ENCODE peak calls at places on chromosome X, in ten cellular contexts. D, A, J, N, O, I, K, S, Z and B are unnamed samples.

GRCh38 chrX:50206753-50207152 is 2.2 kb downstream of the CCNB3 start:
- DNase-seq in D (no peak), A (no peak), J (no peak), N (no peak), O (no peak), I (no peak), K (no peak), S (no peak), Z (no peak), B (no peak)

GRCh38 chrX:11952176-11952720 is 186.0 kb upstream of the FRMPD4 start:
- DNase-seq in D (peak), A (no peak), J (no peak), N (no peak), O (no peak), I (no peak), K (no peak), S (no peak), Z (no peak), B (peak)

GRCh38 chrX:115233497-115234219 is at the start of gene LRCH2:
- DNase-seq in D (peak), A (no peak), J (no peak), N (peak), O (no peak), I (no peak), K (peak), S (no peak), Z (peak), B (peak)

GRCh38 chrX:70613295-70613694 is 168.7 kb downstream of the DLG3 start:
- DNase-seq in D (no peak), A (peak), J (no peak), N (no peak), O (no peak), I (no peak), K (no peak), S (no peak), Z (no peak), B (peak)

GRCh38 chrX:85685843-85686242 is 306.4 kb upstream of the POF1B start:
- DNase-seq in D (no peak), A (no peak), J (no peak), N (no peak), O (no peak), I (no peak), K (no peak), S (no peak), Z (no peak), B (no peak)

GRCh38 chrX:44344194-44344593 is 722 bp upstream of the EFHC2 start:
- DNase-seq in D (no peak), A (peak), J (no peak), N (peak), O (no peak), I (peak), K (no peak), S (peak), Z (peak), B (no peak)

GRCh38 chrX:39627257-39627656 is 470.5 kb downstream of the BCOR start:
- DNase-seq in D (no peak), A (no peak), J (no peak), N (no peak), O (no peak), I (no peak), K (no peak), S (no peak), Z (no peak), B (no peak)

GRCh38 chrX:154369453-154370299 is 4.8 kb downstream of the FLNA start:
- DNase-seq in D (peak), A (peak), J (peak), N (peak), O (peak), I (no peak), K (peak), S (peak), Z (peak), B (peak)

GRCh38 chrX:106955004-106955772 is 35.0 kb downstream of the CLDN2 start:
- DNase-seq in D (peak), A (no peak), J (no peak), N (no peak), O (no peak), I (no peak), K (no peak), S (no peak), Z (no peak), B (peak)

GRCh38 chrX:68183612-68184214 is 249.6 kb downstream of the OPHN1 start:
- DNase-seq in D (peak), A (peak), J (no peak), N (no peak), O (no peak), I (peak), K (no peak), S (no peak), Z (no peak), B (peak)

GRCh38 chrX:47958943-47959342 is 44.8 kb downstream of the ZNF182 start:
- DNase-seq in D (no peak), A (peak), J (no peak), N (no peak), O (no peak), I (no peak), K (no peak), S (peak), Z (peak), B (no peak)

GRCh38 chrX:9378980-9379696 is 85.7 kb upstream of the TBL1X start:
- DNase-seq in D (no peak), A (peak), J (no peak), N (no peak), O (no peak), I (no peak), K (no peak), S (no peak), Z (no peak), B (peak)

GRCh38 chrX:154516655-154517100 is 646 bp upstream of the FAM3A start:
- DNase-seq in D (peak), A (no peak), J (no peak), N (no peak), O (no peak), I (no peak), K (no peak), S (peak), Z (no peak), B (peak)

GRCh38 chrX:55135171-55135570 is 46.4 kb downstream of the PAGE2 start:
- DNase-seq in D (peak), A (peak), J (no peak), N (no peak), O (no peak), I (peak), K (peak), S (no peak), Z (no peak), B (peak)

GRCh38 chrX:11464360-11464759 is 171.1 kb downstream of the AMELX start:
- DNase-seq in D (no peak), A (no peak), J (no peak), N (no peak), O (no peak), I (no peak), K (no peak), S (no peak), Z (no peak), B (no peak)

GRCh38 chrX:38332505-38332904 is 5.2 kb upstream of the RPGR start:
- DNase-seq in D (no peak), A (no peak), J (no peak), N (no peak), O (no peak), I (no peak), K (no peak), S (no peak), Z (no peak), B (no peak)

GRCh38 chrX:38336538-38337240 is 9.4 kb upstream of the RPGR start:
- DNase-seq in D (no peak), A (no peak), J (no peak), N (no peak), O (no peak), I (no peak), K (no peak), S (no peak), Z (no peak), B (no peak)

GRCh38 chrX:38335382-38335781 is 8.1 kb upstream of the RPGR start:
- DNase-seq in D (no peak), A (no peak), J (no peak), N (no peak), O (no peak), I (no peak), K (no peak), S (no peak), Z (no peak), B (no peak)
- TF ChIP-seq CTCF in D (peak), A (peak), J (peak), N (no peak), O (no peak), I (no peak), K (no peak), S (no peak), Z (no peak), B (peak)

DNA sequence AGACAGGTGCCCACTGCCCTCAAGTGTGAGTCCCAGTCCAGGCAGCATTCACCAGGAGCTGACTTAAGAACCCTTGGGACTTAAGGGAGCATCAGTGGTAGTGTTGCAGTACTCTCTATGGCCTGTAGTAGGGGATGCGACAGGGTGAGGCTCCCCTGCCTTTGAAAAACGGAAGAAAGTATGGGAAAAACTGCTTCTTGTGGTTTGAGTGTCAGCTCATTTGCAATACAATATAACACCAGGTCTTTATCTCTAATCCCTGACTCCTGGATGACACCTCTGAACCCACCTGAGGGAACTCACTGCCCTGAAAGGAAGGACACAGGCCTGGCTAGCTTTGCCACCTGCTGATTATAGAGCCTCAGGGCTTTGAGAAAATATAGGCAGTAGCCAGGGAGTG is 176.0 kb downstream of the SMARCA1 start:
- DNase-seq in D (no peak), A (no peak), J (no peak), N (no peak), O (no peak), I (no peak), K (no peak), S (no peak), Z (no peak), B (no peak)
- TF ChIP-seq CTCF in D (peak), A (no peak), J (no peak), N (no peak), O (no peak), I (peak), K (peak), S (no peak), Z (no peak), B (no peak)

GRCh38 chrX:111098874-111099273 is 2.9 kb downstream of the PAK3 start:
- DNase-seq in D (peak), A (peak), J (no peak), N (peak), O (no peak), I (peak), K (peak), S (peak), Z (peak), B (no peak)

GRCh38 chrX:111103246-111103645 is 7.3 kb downstream of the PAK3 start:
- DNase-seq in D (no peak), A (no peak), J (no peak), N (no peak), O (no peak), I (no peak), K (no peak), S (no peak), Z (no peak), B (no peak)

GRCh38 chrX:111101580-111101979 is 5.6 kb downstream of the PAK3 start:
- DNase-seq in D (no peak), A (no peak), J (no peak), N (no peak), O (no peak), I (no peak), K (no peak), S (no peak), Z (no peak), B (no peak)

GRCh38 chrX:111102636-111103035 is 6.6 kb downstream of the PAK3 start:
- DNase-seq in D (no peak), A (no peak), J (no peak), N (no peak), O (no peak), I (no peak), K (no peak), S (no peak), Z (no peak), B (no peak)

GRCh38 chrX:111100191-111100590 is 4.2 kb downstream of the PAK3 start:
- DNase-seq in D (peak), A (peak), J (no peak), N (no peak), O (no peak), I (peak), K (peak), S (peak), Z (peak), B (peak)
- TF ChIP-seq CTCF in D (peak), A (peak), J (peak), N (peak), O (no peak), I (peak), K (no peak), S (no peak), Z (no peak), B (peak)

DNA sequence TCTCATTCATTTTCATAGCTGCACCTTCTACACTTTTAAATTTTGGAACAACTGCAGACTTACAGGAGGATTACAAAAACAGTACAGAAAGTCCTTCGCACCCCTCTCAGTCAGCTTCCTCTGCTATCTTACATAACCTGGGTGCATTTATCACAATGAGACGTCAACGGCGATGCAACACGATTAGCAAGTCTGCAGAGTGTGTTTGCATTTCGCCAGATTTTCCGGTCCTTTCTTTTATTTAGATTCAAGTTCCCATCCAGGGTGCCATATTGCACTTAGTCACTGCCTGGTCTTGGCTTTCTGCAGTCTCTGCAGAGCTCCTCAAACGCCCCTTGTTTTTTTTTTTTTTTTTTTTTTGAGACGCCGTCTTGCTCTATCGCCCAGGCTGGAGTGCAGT is 85.9 kb downstream of the ASMT start:
- DNase-seq in D (no peak), A (no peak), J (no peak), N (no peak), O (no peak), I (no peak), K (no peak), S (no peak), Z (no peak), B (no peak)
- TF ChIP-seq CTCF in D (no peak), A (no peak), J (no peak), N (no peak), O (no peak), I (no peak), K (no peak), S (no peak), Z (no peak), B (no peak)

GRCh38 chrX:137043736-137044135 is 9.9 kb upstream of the GPR101 start:
- DNase-seq in D (no peak), A (no peak), J (no peak), N (no peak), O (no peak), I (no peak), K (no peak), S (no peak), Z (no peak), B (no peak)
- TF ChIP-seq CTCF in D (no peak), A (no peak), J (no peak), N (no peak), O (no peak), I (no peak), K (no peak), S (no peak), Z (no peak), B (no peak)

GRCh38 chrX:130263016-130263415 is 5.7 kb downstream of the ZNF280C start:
- DNase-seq in D (no peak), A (no peak), J (no peak), N (no peak), O (no peak), I (no peak), K (no peak), S (no peak), Z (no peak), B (peak)

GRCh38 chrX:130264573-130264972 is 4.1 kb downstream of the ZNF280C start:
- DNase-seq in D (no peak), A (peak), J (no peak), N (no peak), O (no peak), I (peak), K (no peak), S (no peak), Z (no peak), B (peak)

GRCh38 chrX:130268500-130269170 is at the start of gene ZNF280C:
- DNase-seq in D (peak), A (peak), J (peak), N (peak), O (peak), I (peak), K (peak), S (peak), Z (peak), B (peak)
- TF ChIP-seq CTCF in D (peak), A (peak), J (peak), N (no peak), O (no peak), I (peak), K (no peak), S (no peak), Z (peak), B (peak)

GRCh38 chrX:136735604-136736003 is 45.1 kb downstream of the ARHGEF6 start:
- DNase-seq in D (no peak), A (no peak), J (no peak), N (no peak), O (no peak), I (no peak), K (no peak), S (no peak), Z (no peak), B (no peak)
- TF ChIP-seq CTCF in D (no peak), A (no peak), J (no peak), N (no peak), O (no peak), I (no peak), K (no peak), S (no peak), Z (no peak), B (no peak)

DNA sequence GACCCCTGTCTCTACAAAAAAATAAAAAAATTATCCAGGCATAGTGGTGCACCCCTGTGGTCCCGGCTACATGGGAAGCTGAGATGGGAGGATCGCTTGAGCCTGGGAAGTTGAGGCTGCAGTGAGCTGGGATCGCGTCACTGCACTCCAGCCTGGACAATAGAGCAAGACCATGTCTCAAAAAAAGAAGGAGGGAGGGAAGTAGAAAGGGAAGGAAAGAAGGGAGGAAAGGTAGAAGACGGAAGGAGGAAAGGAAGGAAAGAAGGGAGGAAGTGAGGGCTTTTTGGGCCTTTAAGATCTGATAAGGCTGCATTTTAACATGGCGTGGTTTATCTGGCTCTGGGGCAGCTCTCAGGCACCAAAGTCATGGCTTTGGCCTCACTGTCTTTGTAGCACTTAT is 10.4 kb downstream of the PDK3 start:
- DNase-seq in D (no peak), A (no peak), J (no peak), N (no peak), O (no peak), I (no peak), K (no peak), S (no peak), Z (no peak), B (no peak)
- TF ChIP-seq CTCF in D (no peak), A (no peak), J (no peak), N (no peak), O (no peak), I (no peak), K (no peak), S (no peak), Z (no peak), B (no peak)

GRCh38 chrX:2903366-2903765 is 25.8 kb downstream of the ARSD start:
- DNase-seq in D (no peak), A (no peak), J (no peak), N (no peak), O (no peak), I (no peak), K (no peak), S (no peak), Z (no peak), B (no peak)
- TF ChIP-seq CTCF in D (peak), A (no peak), J (no peak), N (no peak), O (no peak), I (no peak), K (no peak), S (no peak), Z (no peak), B (no peak)